ENCODE peak calls at places on chromosomes 13 and 19, in nine cellular contexts. S is GM23338; G is IMR-90; D is stomach; I is A549; B is breast epithelium; E is upper lobe of right lung; N is gastrocnemius medialis; Y is CD4-positive, alpha-beta memory T cell. V is an unnamed sample. For H3K4me1, the result is how much of the 10 kb centered on the place peaks cover.

GRCh38 chr19:45767881-45768643 is 990 bp downstream of the SIX5 start:
- DNase-seq in S (peak), G (peak), D (peak), I (peak), B (peak), E (peak), N (peak), Y (no peak), V (peak)

GRCh38 chr13:40189885-40190655 is 476.4 kb downstream of the FOXO1 start:
- DNase-seq in S (no peak), G (no peak), D (no peak), I (no peak), B (no peak), E (no peak), N (no peak), Y (no peak), V (no peak)

GRCh38 chr19:34336781-34337271 is 28.2 kb upstream of the GPI start:
- DNase-seq in S (peak), G (peak), D (no peak), I (peak), B (no peak), E (no peak), N (no peak), Y (peak), V (no peak)

GRCh38 chr13:43848250-43848649 is 31.3 kb downstream of the CCDC122 start:
- DNase-seq in S (no peak), G (peak), D (no peak), I (peak), B (no peak), E (no peak), N (no peak), Y (no peak), V (no peak)

GRCh38 chr13:109158383-109158782 is 529.0 kb downstream of the MYO16 start:
- DNase-seq in S (no peak), G (no peak), D (no peak), I (no peak), B (no peak), E (no peak), N (no peak), Y (no peak), V (no peak)

GRCh38 chr13:52695856-52696255 is 43.2 kb downstream of the SUGT1 start:
- DNase-seq in S (no peak), G (peak), D (no peak), I (no peak), B (no peak), E (no peak), N (no peak), Y (no peak), V (no peak)

GRCh38 chr19:50214699-50215543 is 11.5 kb downstream of the MYH14 start:
- DNase-seq in S (peak), G (no peak), D (peak), I (no peak), B (peak), E (peak), N (peak), Y (no peak), V (peak)

GRCh38 chr13:110590577-110590976 is 24.8 kb upstream of the NAXD start:
- DNase-seq in S (no peak), G (no peak), D (peak), I (no peak), B (peak), E (no peak), N (no peak), Y (no peak), V (peak)

GRCh38 chr13:114101325-114101821 is 31.1 kb downstream of the RASA3 start:
- DNase-seq in S (no peak), G (no peak), D (no peak), I (no peak), B (peak), E (peak), N (peak), Y (peak), V (peak)

GRCh38 chr19:4130635-4131438 is 6.9 kb upstream of the MAP2K2 start:
- DNase-seq in S (no peak), G (peak), D (no peak), I (peak), B (no peak), E (no peak), N (no peak), Y (no peak), V (no peak)

GRCh38 chr13:110834572-110834971 is 80.3 kb downstream of the ANKRD10 start:
- DNase-seq in S (no peak), G (no peak), D (no peak), I (no peak), B (no peak), E (no peak), N (no peak), Y (no peak), V (no peak)

GRCh38 chr19:5395541-5395940 is 54.9 kb upstream of the PTPRS start:
- DNase-seq in S (no peak), G (no peak), D (no peak), I (no peak), B (no peak), E (no peak), N (no peak), Y (no peak), V (no peak)

GRCh38 chr13:74305876-74306275 is 171.7 kb upstream of the KLF12 start:
- DNase-seq in S (peak), G (no peak), D (no peak), I (no peak), B (no peak), E (no peak), N (no peak), Y (peak), V (no peak)

GRCh38 chr13:23140492-23140891 is 40.3 kb upstream of the SGCG start:
- DNase-seq in S (no peak), G (peak), D (no peak), I (peak), B (no peak), E (no peak), N (no peak), Y (no peak), V (no peak)

GRCh38 chr19:49889687-49890348 is 6.9 kb downstream of the IL4I1 start:
- DNase-seq in S (peak), G (peak), D (peak), I (peak), B (peak), E (peak), N (peak), Y (peak), V (peak)

GRCh38 chr13:40600145-40600751 is 66.2 kb downstream of the FOXO1 start:
- DNase-seq in S (no peak), G (no peak), D (no peak), I (no peak), B (no peak), E (no peak), N (no peak), Y (peak), V (no peak)

GRCh38 chr13:30711375-30711774 is 24.0 kb upstream of the ALOX5AP start:
- DNase-seq in S (no peak), G (peak), D (no peak), I (peak), B (no peak), E (no peak), N (no peak), Y (no peak), V (no peak)

GRCh38 chr13:99495478-99496321 is 5.6 kb upstream of the TM9SF2 start:
- DNase-seq in S (no peak), G (no peak), D (no peak), I (no peak), B (no peak), E (no peak), N (no peak), Y (peak), V (no peak)

GRCh38 chr13:99500839-99501134 is 485 bp upstream of the TM9SF2 start:
- DNase-seq in S (no peak), G (no peak), D (no peak), I (no peak), B (no peak), E (no peak), N (no peak), Y (no peak), V (no peak)

GRCh38 chr13:99496322-99497142 is 4.7 kb upstream of the TM9SF2 start:
- DNase-seq in S (peak), G (peak), D (peak), I (peak), B (no peak), E (no peak), N (peak), Y (peak), V (peak)

GRCh38 chr13:99501135-99501951 is at the start of gene TM9SF2:
- DNase-seq in S (peak), G (peak), D (peak), I (peak), B (peak), E (peak), N (peak), Y (peak), V (peak)

GRCh38 chr13:99498304-99499161 is 2.7 kb upstream of the TM9SF2 start:
- DNase-seq in S (peak), G (peak), D (peak), I (peak), B (peak), E (peak), N (peak), Y (peak), V (peak)
- H3K4me3 ChIP-seq in S (peak), G (peak), D (peak), I (peak), B (peak), E (peak), N (peak), Y (peak), V (peak)

DNA sequence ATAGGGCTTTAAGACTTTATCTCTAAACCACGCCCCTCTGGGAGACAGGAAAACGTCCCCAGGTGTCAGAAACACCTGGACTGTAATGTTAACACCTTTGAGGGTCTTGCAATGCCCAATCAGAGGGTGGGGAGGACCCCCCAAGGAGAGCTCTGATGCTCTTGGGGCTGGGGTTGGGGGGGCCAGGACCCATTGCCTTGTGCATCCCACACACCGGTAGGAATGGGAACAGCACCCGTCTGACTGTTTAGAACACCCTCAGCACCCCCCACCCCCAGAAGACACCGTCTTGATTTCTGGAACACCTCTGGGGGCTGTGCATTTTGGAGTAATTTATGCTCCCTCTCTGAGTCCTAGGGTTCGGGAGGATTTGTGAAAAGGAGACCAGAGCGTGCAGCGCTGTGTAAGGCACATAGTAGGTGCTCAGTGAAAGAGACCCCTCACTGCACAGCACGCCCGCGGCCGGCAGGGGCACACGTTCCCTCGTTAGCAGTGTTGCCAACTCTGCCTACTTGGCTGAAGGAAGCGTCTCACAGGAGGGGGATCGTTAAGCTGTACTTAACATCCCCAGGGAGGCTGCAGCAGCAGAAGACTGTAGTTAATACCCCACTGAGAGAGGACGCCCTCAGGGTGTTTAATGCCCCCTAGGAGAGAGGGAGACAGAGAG is 2.8 kb upstream of the ERFL start:
- DNase-seq in S (peak), G (no peak), D (no peak), I (no peak), B (no peak), E (no peak), N (no peak), Y (no peak), V (no peak)
- H3K4me1 ChIP-seq in S (under half), G (under half), D (under half), I (under half), B (under half), E (under half), N (under half), Y (under half), V (under half)

GRCh38 chr13:105442941-105443340 is 1092.5 kb downstream of the EFNB2 start:
- DNase-seq in S (no peak), G (peak), D (no peak), I (peak), B (no peak), E (no peak), N (no peak), Y (no peak), V (no peak)
- H3K4me3 ChIP-seq in S (no peak), G (no peak), D (no peak), I (no peak), B (no peak), E (no peak), N (no peak), Y (no peak), V (no peak)

GRCh38 chr13:48434203-48434602 is 21.3 kb upstream of the LPAR6 start:
- DNase-seq in S (no peak), G (no peak), D (no peak), I (no peak), B (no peak), E (no peak), N (no peak), Y (no peak), V (no peak)
- H3K4me1 ChIP-seq in S (under half), G (under half), D (under half), I (under half), B (under half), E (under half), N (under half), Y (half or more), V (under half)

DNA sequence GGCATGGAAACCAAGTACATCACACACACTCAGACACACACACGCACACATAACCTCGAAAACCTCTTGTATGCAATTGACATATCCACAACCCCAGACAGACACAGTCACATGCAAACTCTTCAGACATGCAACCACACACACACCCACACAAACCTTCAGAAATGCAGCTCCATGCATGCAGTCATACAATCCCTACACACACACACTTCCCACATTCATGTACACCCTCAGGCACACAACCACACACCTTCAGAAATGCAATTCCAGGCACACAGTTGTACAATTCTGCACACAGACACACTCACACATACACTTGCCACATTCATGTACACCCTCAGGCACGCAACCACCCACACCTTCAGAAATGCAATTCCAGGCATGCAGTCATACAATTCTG is 1.3 kb downstream of the SLC1A6 start:
- DNase-seq in S (no peak), G (no peak), D (no peak), I (no peak), B (no peak), E (no peak), N (no peak), Y (no peak), V (no peak)
- H3K4me3 ChIP-seq in S (peak), G (no peak), D (no peak), I (no peak), B (no peak), E (no peak), N (no peak), Y (no peak), V (no peak)

GRCh38 chr13:94327318-94327717 is 152.2 kb downstream of the DCT start:
- DNase-seq in S (peak), G (no peak), D (no peak), I (no peak), B (no peak), E (no peak), N (no peak), Y (no peak), V (no peak)
- H3K4me1 ChIP-seq in S (under half), G (under half), D (under half), I (under half), B (under half), E (under half), N (under half), Y (half or more), V (under half)

DNA sequence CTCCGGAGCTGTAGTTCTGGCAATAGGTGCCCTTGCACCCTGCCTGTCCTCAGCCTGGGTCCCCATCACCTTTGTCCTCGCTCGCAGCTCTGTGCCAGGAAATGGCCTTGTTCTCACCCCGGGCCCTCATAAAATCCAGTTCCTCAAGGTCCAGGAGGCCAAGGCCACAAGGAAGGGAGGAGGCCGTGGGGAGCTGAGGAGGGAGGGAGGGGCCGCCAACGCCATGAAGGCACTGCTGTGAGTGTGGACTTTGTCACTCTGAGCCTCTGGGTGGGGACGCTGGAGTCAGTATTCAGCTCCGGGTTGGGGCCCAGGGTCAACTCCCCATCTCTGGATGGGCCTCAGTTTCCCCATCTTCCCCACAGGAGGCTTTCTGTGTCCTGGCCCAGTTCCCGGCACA is 9.2 kb upstream of the GNA11 start:
- DNase-seq in S (no peak), G (no peak), D (peak), I (no peak), B (no peak), E (no peak), N (no peak), Y (no peak), V (no peak)
- H3K4me3 ChIP-seq in S (no peak), G (no peak), D (no peak), I (no peak), B (no peak), E (no peak), N (no peak), Y (no peak), V (no peak)

GRCh38 chr19:41877916-41878905 is 1.1 kb downstream of the CD79A start:
- DNase-seq in S (no peak), G (no peak), D (no peak), I (no peak), B (no peak), E (no peak), N (no peak), Y (peak), V (no peak)

GRCh38 chr19:41876847-41877489 is at the start of gene CD79A:
- DNase-seq in S (no peak), G (no peak), D (no peak), I (no peak), B (no peak), E (no peak), N (no peak), Y (peak), V (peak)

GRCh38 chr19:41879670-41880328 is 2.7 kb downstream of the CD79A start:
- DNase-seq in S (no peak), G (no peak), D (no peak), I (no peak), B (no peak), E (no peak), N (no peak), Y (peak), V (no peak)

GRCh38 chr19:41879080-41879479 is 2.0 kb downstream of the CD79A start:
- DNase-seq in S (no peak), G (no peak), D (no peak), I (no peak), B (no peak), E (no peak), N (no peak), Y (peak), V (no peak)

GRCh38 chr19:41877490-41877876 is 404 bp downstream of the CD79A start:
- DNase-seq in S (no peak), G (no peak), D (no peak), I (no peak), B (no peak), E (no peak), N (no peak), Y (peak), V (no peak)
- H3K4me1 ChIP-seq in S (under half), G (under half), D (under half), I (under half), B (under half), E (under half), N (under half), Y (half or more), V (under half)